ENCODE peak calls at places on chromosome 6, in ten cellular contexts. One of them, this sample, is unnamed.

GRCh38 chr6:112979830-112980229 is 632.7 kb downstream of the RFPL4B start:
- DNase-seq in A673: peak
- DNase-seq in BJ: peak
- DNase-seq in activated CD4-positive, alpha-beta T cell treated with anti-CD3 and anti-CD28 coated beads, Interleukin-2, amount 50 U/mL, for 48 hours: no peak
- DNase-seq in CD4-positive, alpha-beta T cell: no peak
- DNase-seq in GM12865: no peak
- DNase-seq in NCI-H82: no peak
- DNase-seq in iPS-NIHi11: no peak
- DNase-seq in CD8-positive, alpha-beta T cell: no peak
- DNase-seq in naive thymus-derived CD8-positive, alpha-beta T cell: no peak
- DNase-seq in this sample: no peak

GRCh38 chr6:114030767-114031166 is 59.8 kb upstream of the HDAC2 start:
- DNase-seq in A673: no peak
- DNase-seq in BJ: no peak
- DNase-seq in activated CD4-positive, alpha-beta T cell treated with anti-CD3 and anti-CD28 coated beads, Interleukin-2, amount 50 U/mL, for 48 hours: no peak
- DNase-seq in CD4-positive, alpha-beta T cell: no peak
- DNase-seq in GM12865: no peak
- DNase-seq in NCI-H82: peak
- DNase-seq in iPS-NIHi11: no peak
- DNase-seq in CD8-positive, alpha-beta T cell: no peak
- DNase-seq in naive thymus-derived CD8-positive, alpha-beta T cell: no peak
- DNase-seq in this sample: no peak

GRCh38 chr6:135128268-135128914 is 52.7 kb upstream of the MYB start:
- DNase-seq in A673: no peak
- DNase-seq in BJ: no peak
- DNase-seq in activated CD4-positive, alpha-beta T cell treated with anti-CD3 and anti-CD28 coated beads, Interleukin-2, amount 50 U/mL, for 48 hours: peak
- DNase-seq in CD4-positive, alpha-beta T cell: peak
- DNase-seq in GM12865: peak
- DNase-seq in NCI-H82: no peak
- DNase-seq in iPS-NIHi11: no peak
- DNase-seq in CD8-positive, alpha-beta T cell: peak
- DNase-seq in naive thymus-derived CD8-positive, alpha-beta T cell: no peak
- DNase-seq in this sample: peak

GRCh38 chr6:139944976-139945375 is 570.5 kb upstream of the CITED2 start:
- DNase-seq in A673: no peak
- DNase-seq in BJ: no peak
- DNase-seq in activated CD4-positive, alpha-beta T cell treated with anti-CD3 and anti-CD28 coated beads, Interleukin-2, amount 50 U/mL, for 48 hours: no peak
- DNase-seq in CD4-positive, alpha-beta T cell: no peak
- DNase-seq in GM12865: no peak
- DNase-seq in NCI-H82: no peak
- DNase-seq in iPS-NIHi11: no peak
- DNase-seq in CD8-positive, alpha-beta T cell: no peak
- DNase-seq in naive thymus-derived CD8-positive, alpha-beta T cell: no peak
- DNase-seq in this sample: no peak

GRCh38 chr6:83592770-83593394 is 80.5 kb downstream of the PRSS35 start:
- DNase-seq in A673: peak
- DNase-seq in BJ: no peak
- DNase-seq in activated CD4-positive, alpha-beta T cell treated with anti-CD3 and anti-CD28 coated beads, Interleukin-2, amount 50 U/mL, for 48 hours: no peak
- DNase-seq in CD4-positive, alpha-beta T cell: no peak
- DNase-seq in GM12865: peak
- DNase-seq in NCI-H82: peak
- DNase-seq in iPS-NIHi11: peak
- DNase-seq in CD8-positive, alpha-beta T cell: no peak
- DNase-seq in naive thymus-derived CD8-positive, alpha-beta T cell: no peak
- DNase-seq in this sample: no peak

GRCh38 chr6:156773476-156773875 is 3.7 kb upstream of the ARID1B start:
- DNase-seq in A673: no peak
- DNase-seq in BJ: no peak
- DNase-seq in activated CD4-positive, alpha-beta T cell treated with anti-CD3 and anti-CD28 coated beads, Interleukin-2, amount 50 U/mL, for 48 hours: no peak
- DNase-seq in CD4-positive, alpha-beta T cell: no peak
- DNase-seq in GM12865: no peak
- DNase-seq in NCI-H82: peak
- DNase-seq in iPS-NIHi11: no peak
- DNase-seq in CD8-positive, alpha-beta T cell: no peak
- DNase-seq in naive thymus-derived CD8-positive, alpha-beta T cell: no peak
- DNase-seq in this sample: no peak

GRCh38 chr6:63066053-63066704 is 145.1 kb upstream of the FKBP1C start:
- DNase-seq in A673: peak
- DNase-seq in BJ: no peak
- DNase-seq in activated CD4-positive, alpha-beta T cell treated with anti-CD3 and anti-CD28 coated beads, Interleukin-2, amount 50 U/mL, for 48 hours: no peak
- DNase-seq in CD4-positive, alpha-beta T cell: no peak
- DNase-seq in GM12865: peak
- DNase-seq in NCI-H82: peak
- DNase-seq in iPS-NIHi11: peak
- DNase-seq in CD8-positive, alpha-beta T cell: no peak
- DNase-seq in naive thymus-derived CD8-positive, alpha-beta T cell: no peak
- DNase-seq in this sample: no peak

GRCh38 chr6:42532038-42532669 is 31.7 kb upstream of the UBR2 start:
- DNase-seq in A673: peak
- DNase-seq in BJ: no peak
- DNase-seq in activated CD4-positive, alpha-beta T cell treated with anti-CD3 and anti-CD28 coated beads, Interleukin-2, amount 50 U/mL, for 48 hours: no peak
- DNase-seq in CD4-positive, alpha-beta T cell: no peak
- DNase-seq in GM12865: peak
- DNase-seq in NCI-H82: peak
- DNase-seq in iPS-NIHi11: peak
- DNase-seq in CD8-positive, alpha-beta T cell: no peak
- DNase-seq in naive thymus-derived CD8-positive, alpha-beta T cell: no peak
- DNase-seq in this sample: no peak

GRCh38 chr6:53530780-53531386 is 14.0 kb downstream of the GCLC start:
- DNase-seq in A673: no peak
- DNase-seq in BJ: no peak
- DNase-seq in activated CD4-positive, alpha-beta T cell treated with anti-CD3 and anti-CD28 coated beads, Interleukin-2, amount 50 U/mL, for 48 hours: no peak
- DNase-seq in CD4-positive, alpha-beta T cell: no peak
- DNase-seq in GM12865: no peak
- DNase-seq in NCI-H82: no peak
- DNase-seq in iPS-NIHi11: no peak
- DNase-seq in CD8-positive, alpha-beta T cell: no peak
- DNase-seq in naive thymus-derived CD8-positive, alpha-beta T cell: no peak
- DNase-seq in this sample: no peak

GRCh38 chr6:33418690-33419291 is 884 bp upstream of the CUTA start:
- DNase-seq in A673: no peak
- DNase-seq in BJ: no peak
- DNase-seq in activated CD4-positive, alpha-beta T cell treated with anti-CD3 and anti-CD28 coated beads, Interleukin-2, amount 50 U/mL, for 48 hours: peak
- DNase-seq in CD4-positive, alpha-beta T cell: no peak
- DNase-seq in GM12865: peak
- DNase-seq in NCI-H82: peak
- DNase-seq in iPS-NIHi11: no peak
- DNase-seq in CD8-positive, alpha-beta T cell: no peak
- DNase-seq in naive thymus-derived CD8-positive, alpha-beta T cell: no peak
- DNase-seq in this sample: peak

GRCh38 chr6:166296035-166296883 is 11.9 kb downstream of the PRR18 start:
- DNase-seq in A673: no peak
- DNase-seq in BJ: no peak
- DNase-seq in activated CD4-positive, alpha-beta T cell treated with anti-CD3 and anti-CD28 coated beads, Interleukin-2, amount 50 U/mL, for 48 hours: no peak
- DNase-seq in CD4-positive, alpha-beta T cell: no peak
- DNase-seq in GM12865: no peak
- DNase-seq in NCI-H82: no peak
- DNase-seq in iPS-NIHi11: no peak
- DNase-seq in CD8-positive, alpha-beta T cell: no peak
- DNase-seq in naive thymus-derived CD8-positive, alpha-beta T cell: no peak
- DNase-seq in this sample: no peak

GRCh38 chr6:48766349-48766748 is 655.4 kb upstream of the PTCHD4 start:
- DNase-seq in A673: no peak
- DNase-seq in BJ: no peak
- DNase-seq in activated CD4-positive, alpha-beta T cell treated with anti-CD3 and anti-CD28 coated beads, Interleukin-2, amount 50 U/mL, for 48 hours: no peak
- DNase-seq in CD4-positive, alpha-beta T cell: no peak
- DNase-seq in GM12865: no peak
- DNase-seq in NCI-H82: no peak
- DNase-seq in iPS-NIHi11: no peak
- DNase-seq in CD8-positive, alpha-beta T cell: no peak
- DNase-seq in naive thymus-derived CD8-positive, alpha-beta T cell: no peak
- DNase-seq in this sample: no peak

GRCh38 chr6:105844275-105844848 is 241.8 kb upstream of the PRDM1 start:
- DNase-seq in A673: no peak
- DNase-seq in BJ: no peak
- DNase-seq in activated CD4-positive, alpha-beta T cell treated with anti-CD3 and anti-CD28 coated beads, Interleukin-2, amount 50 U/mL, for 48 hours: no peak
- DNase-seq in CD4-positive, alpha-beta T cell: no peak
- DNase-seq in GM12865: no peak
- DNase-seq in NCI-H82: no peak
- DNase-seq in iPS-NIHi11: no peak
- DNase-seq in CD8-positive, alpha-beta T cell: no peak
- DNase-seq in naive thymus-derived CD8-positive, alpha-beta T cell: no peak
- DNase-seq in this sample: no peak

GRCh38 chr6:98847392-98847766 is 13.0 kb downstream of the POU3F2 start:
- DNase-seq in A673: no peak
- DNase-seq in BJ: no peak
- DNase-seq in activated CD4-positive, alpha-beta T cell treated with anti-CD3 and anti-CD28 coated beads, Interleukin-2, amount 50 U/mL, for 48 hours: no peak
- DNase-seq in CD4-positive, alpha-beta T cell: no peak
- DNase-seq in GM12865: no peak
- DNase-seq in NCI-H82: no peak
- DNase-seq in iPS-NIHi11: peak
- DNase-seq in CD8-positive, alpha-beta T cell: no peak
- DNase-seq in naive thymus-derived CD8-positive, alpha-beta T cell: no peak
- DNase-seq in this sample: no peak

GRCh38 chr6:4486543-4487319 is 289.5 kb upstream of the CDYL start:
- DNase-seq in A673: no peak
- DNase-seq in BJ: no peak
- DNase-seq in activated CD4-positive, alpha-beta T cell treated with anti-CD3 and anti-CD28 coated beads, Interleukin-2, amount 50 U/mL, for 48 hours: no peak
- DNase-seq in CD4-positive, alpha-beta T cell: no peak
- DNase-seq in GM12865: no peak
- DNase-seq in NCI-H82: no peak
- DNase-seq in iPS-NIHi11: no peak
- DNase-seq in CD8-positive, alpha-beta T cell: no peak
- DNase-seq in naive thymus-derived CD8-positive, alpha-beta T cell: no peak
- DNase-seq in this sample: no peak

GRCh38 chr6:161736796-161737292 is 463.0 kb upstream of the AGPAT4 start:
- DNase-seq in A673: no peak
- DNase-seq in BJ: no peak
- DNase-seq in activated CD4-positive, alpha-beta T cell treated with anti-CD3 and anti-CD28 coated beads, Interleukin-2, amount 50 U/mL, for 48 hours: no peak
- DNase-seq in CD4-positive, alpha-beta T cell: no peak
- DNase-seq in GM12865: no peak
- DNase-seq in NCI-H82: no peak
- DNase-seq in iPS-NIHi11: no peak
- DNase-seq in CD8-positive, alpha-beta T cell: no peak
- DNase-seq in naive thymus-derived CD8-positive, alpha-beta T cell: no peak
- DNase-seq in this sample: no peak

GRCh38 chr6:20447581-20448132 is 46.0 kb downstream of the E2F3 start:
- DNase-seq in A673: no peak
- DNase-seq in BJ: no peak
- DNase-seq in activated CD4-positive, alpha-beta T cell treated with anti-CD3 and anti-CD28 coated beads, Interleukin-2, amount 50 U/mL, for 48 hours: no peak
- DNase-seq in CD4-positive, alpha-beta T cell: no peak
- DNase-seq in GM12865: no peak
- DNase-seq in NCI-H82: no peak
- DNase-seq in iPS-NIHi11: no peak
- DNase-seq in CD8-positive, alpha-beta T cell: no peak
- DNase-seq in naive thymus-derived CD8-positive, alpha-beta T cell: no peak
- DNase-seq in this sample: no peak

GRCh38 chr6:74519172-74519571 is 686.7 kb downstream of the COL12A1 start:
- DNase-seq in A673: no peak
- DNase-seq in BJ: peak
- DNase-seq in activated CD4-positive, alpha-beta T cell treated with anti-CD3 and anti-CD28 coated beads, Interleukin-2, amount 50 U/mL, for 48 hours: no peak
- DNase-seq in CD4-positive, alpha-beta T cell: no peak
- DNase-seq in GM12865: no peak
- DNase-seq in NCI-H82: no peak
- DNase-seq in iPS-NIHi11: no peak
- DNase-seq in CD8-positive, alpha-beta T cell: no peak
- DNase-seq in naive thymus-derived CD8-positive, alpha-beta T cell: no peak
- DNase-seq in this sample: no peak

GRCh38 chr6:137291441-137291840 is 72.3 kb upstream of the IFNGR1 start:
- DNase-seq in A673: peak
- DNase-seq in BJ: no peak
- DNase-seq in activated CD4-positive, alpha-beta T cell treated with anti-CD3 and anti-CD28 coated beads, Interleukin-2, amount 50 U/mL, for 48 hours: peak
- DNase-seq in CD4-positive, alpha-beta T cell: no peak
- DNase-seq in GM12865: peak
- DNase-seq in NCI-H82: no peak
- DNase-seq in iPS-NIHi11: no peak
- DNase-seq in CD8-positive, alpha-beta T cell: no peak
- DNase-seq in naive thymus-derived CD8-positive, alpha-beta T cell: no peak
- DNase-seq in this sample: no peak

GRCh38 chr6:127069659-127070279 is 48.7 kb upstream of the RSPO3 start:
- DNase-seq in A673: peak
- DNase-seq in BJ: no peak
- DNase-seq in activated CD4-positive, alpha-beta T cell treated with anti-CD3 and anti-CD28 coated beads, Interleukin-2, amount 50 U/mL, for 48 hours: no peak
- DNase-seq in CD4-positive, alpha-beta T cell: no peak
- DNase-seq in GM12865: peak
- DNase-seq in NCI-H82: peak
- DNase-seq in iPS-NIHi11: peak
- DNase-seq in CD8-positive, alpha-beta T cell: no peak
- DNase-seq in naive thymus-derived CD8-positive, alpha-beta T cell: no peak
- DNase-seq in this sample: no peak

GRCh38 chr6:108795814-108796213 is 52.4 kb upstream of the ARMC2 start:
- DNase-seq in A673: no peak
- DNase-seq in BJ: no peak
- DNase-seq in activated CD4-positive, alpha-beta T cell treated with anti-CD3 and anti-CD28 coated beads, Interleukin-2, amount 50 U/mL, for 48 hours: no peak
- DNase-seq in CD4-positive, alpha-beta T cell: no peak
- DNase-seq in GM12865: no peak
- DNase-seq in NCI-H82: no peak
- DNase-seq in iPS-NIHi11: no peak
- DNase-seq in CD8-positive, alpha-beta T cell: no peak
- DNase-seq in naive thymus-derived CD8-positive, alpha-beta T cell: no peak
- DNase-seq in this sample: no peak

GRCh38 chr6:157292202-157292601 is 31.1 kb downstream of the TMEM242 start:
- DNase-seq in A673: no peak
- DNase-seq in BJ: no peak
- DNase-seq in activated CD4-positive, alpha-beta T cell treated with anti-CD3 and anti-CD28 coated beads, Interleukin-2, amount 50 U/mL, for 48 hours: no peak
- DNase-seq in CD4-positive, alpha-beta T cell: no peak
- DNase-seq in GM12865: peak
- DNase-seq in NCI-H82: no peak
- DNase-seq in iPS-NIHi11: no peak
- DNase-seq in CD8-positive, alpha-beta T cell: no peak
- DNase-seq in naive thymus-derived CD8-positive, alpha-beta T cell: no peak
- DNase-seq in this sample: no peak

GRCh38 chr6:47163536-47163935 is 121.4 kb upstream of the ADGRF1 start:
- DNase-seq in A673: no peak
- DNase-seq in BJ: no peak
- DNase-seq in activated CD4-positive, alpha-beta T cell treated with anti-CD3 and anti-CD28 coated beads, Interleukin-2, amount 50 U/mL, for 48 hours: no peak
- DNase-seq in CD4-positive, alpha-beta T cell: no peak
- DNase-seq in GM12865: peak
- DNase-seq in NCI-H82: no peak
- DNase-seq in iPS-NIHi11: no peak
- DNase-seq in CD8-positive, alpha-beta T cell: no peak
- DNase-seq in naive thymus-derived CD8-positive, alpha-beta T cell: no peak
- DNase-seq in this sample: no peak

GRCh38 chr6:1686117-1687098 is 76.7 kb downstream of the FOXC1 start:
- DNase-seq in A673: peak
- DNase-seq in BJ: peak
- DNase-seq in activated CD4-positive, alpha-beta T cell treated with anti-CD3 and anti-CD28 coated beads, Interleukin-2, amount 50 U/mL, for 48 hours: no peak
- DNase-seq in CD4-positive, alpha-beta T cell: no peak
- DNase-seq in GM12865: no peak
- DNase-seq in NCI-H82: no peak
- DNase-seq in iPS-NIHi11: peak
- DNase-seq in CD8-positive, alpha-beta T cell: no peak
- DNase-seq in naive thymus-derived CD8-positive, alpha-beta T cell: no peak
- DNase-seq in this sample: no peak

GRCh38 chr6:157193443-157193996 is 129.8 kb downstream of the TMEM242 start:
- DNase-seq in A673: no peak
- DNase-seq in BJ: no peak
- DNase-seq in activated CD4-positive, alpha-beta T cell treated with anti-CD3 and anti-CD28 coated beads, Interleukin-2, amount 50 U/mL, for 48 hours: no peak
- DNase-seq in CD4-positive, alpha-beta T cell: no peak
- DNase-seq in GM12865: no peak
- DNase-seq in NCI-H82: no peak
- DNase-seq in iPS-NIHi11: no peak
- DNase-seq in CD8-positive, alpha-beta T cell: no peak
- DNase-seq in naive thymus-derived CD8-positive, alpha-beta T cell: no peak
- DNase-seq in this sample: no peak

GRCh38 chr6:134519456-134519855 is 201.5 kb upstream of the SGK1 start:
- DNase-seq in A673: peak
- DNase-seq in BJ: no peak
- DNase-seq in activated CD4-positive, alpha-beta T cell treated with anti-CD3 and anti-CD28 coated beads, Interleukin-2, amount 50 U/mL, for 48 hours: peak
- DNase-seq in CD4-positive, alpha-beta T cell: peak
- DNase-seq in GM12865: peak
- DNase-seq in NCI-H82: no peak
- DNase-seq in iPS-NIHi11: no peak
- DNase-seq in CD8-positive, alpha-beta T cell: peak
- DNase-seq in naive thymus-derived CD8-positive, alpha-beta T cell: peak
- DNase-seq in this sample: no peak

GRCh38 chr6:139337830-139338229 is 36.6 kb downstream of the CITED2 start:
- DNase-seq in A673: no peak
- DNase-seq in BJ: no peak
- DNase-seq in activated CD4-positive, alpha-beta T cell treated with anti-CD3 and anti-CD28 coated beads, Interleukin-2, amount 50 U/mL, for 48 hours: no peak
- DNase-seq in CD4-positive, alpha-beta T cell: no peak
- DNase-seq in GM12865: no peak
- DNase-seq in NCI-H82: no peak
- DNase-seq in iPS-NIHi11: no peak
- DNase-seq in CD8-positive, alpha-beta T cell: no peak
- DNase-seq in naive thymus-derived CD8-positive, alpha-beta T cell: no peak
- DNase-seq in this sample: no peak

GRCh38 chr6:118574051-118574865 is 26.2 kb downstream of the PLN start:
- DNase-seq in A673: no peak
- DNase-seq in BJ: no peak
- DNase-seq in activated CD4-positive, alpha-beta T cell treated with anti-CD3 and anti-CD28 coated beads, Interleukin-2, amount 50 U/mL, for 48 hours: no peak
- DNase-seq in CD4-positive, alpha-beta T cell: no peak
- DNase-seq in GM12865: peak
- DNase-seq in NCI-H82: no peak
- DNase-seq in iPS-NIHi11: no peak
- DNase-seq in CD8-positive, alpha-beta T cell: no peak
- DNase-seq in naive thymus-derived CD8-positive, alpha-beta T cell: no peak
- DNase-seq in this sample: no peak

This sample was measured in T-helper 2 cell treated with Interferon-gamma antibody and Interleukin-4, amounts not matched to agents 5 μg/mL and 100 μg/mL, for 36 hours.